ENCODE peak calls at places on chromosomes 1 and 21, in six cellular contexts. G, T, H, K, V and E are unnamed samples.

GRCh38 chr21:25385912-25386474 is 221.3 kb downstream of the MRPL39 start:
- DNase-seq in H (no peak), K (peak), T (no peak), V (no peak), G (peak), E (no peak)

GRCh38 chr1:54490361-54491248 is 57.4 kb upstream of the ACOT11 start:
- DNase-seq in V (peak), H (no peak), T (no peak), K (no peak), G (peak), E (no peak)

GRCh38 chr1:6795661-6796060 is 10.4 kb downstream of the CAMTA1 start:
- DNase-seq in G (no peak), K (no peak), T (no peak), V (no peak), H (no peak), E (no peak)

GRCh38 chr1:24384251-24385090 is 29.1 kb downstream of the STPG1 start:
- DNase-seq in H (no peak), K (peak), T (no peak), G (peak), V (no peak), E (no peak)

GRCh38 chr21:36257657-36258056 is 62.3 kb upstream of the MORC3 start:
- DNase-seq in G (no peak), H (no peak), V (no peak), T (no peak), K (no peak), E (no peak)

GRCh38 chr1:110787328-110788071 is 85.4 kb upstream of the CD53 start:
- DNase-seq in K (no peak), T (no peak), H (no peak), G (peak), V (no peak), E (peak)

GRCh38 chr1:6638226-6638625 is 13.6 kb downstream of the THAP3 start:
- DNase-seq in H (no peak), T (no peak), K (no peak), V (peak), G (no peak), E (no peak)

GRCh38 chr1:88540255-88540654 is 143.8 kb upstream of the PKN2 start:
- DNase-seq in G (no peak), H (no peak), K (no peak), V (no peak), T (no peak), E (no peak)

GRCh38 chr1:44077421-44077820 is 41.2 kb upstream of the KLF17 start:
- DNase-seq in T (no peak), V (no peak), G (no peak), K (no peak), H (no peak), E (no peak)

GRCh38 chr1:85911742-85912141 is 203.5 kb upstream of the ZNHIT6 start:
- DNase-seq in H (no peak), V (no peak), G (no peak), K (no peak), T (no peak), E (no peak)

GRCh38 chr1:113073457-113073950 is 506 bp downstream of the LRIG2 start:
- DNase-seq in V (peak), G (no peak), K (no peak), T (no peak), H (no peak), E (no peak)

GRCh38 chr21:16457498-16457897 is 727.7 kb downstream of the USP25 start:
- DNase-seq in V (no peak), G (no peak), T (no peak), H (no peak), K (no peak), E (no peak)